ENCODE peak calls at places on chromosome 7, in nine cellular contexts. G is neural progenitor cell, Q is lower lobe of right lung, T is Calu3, W is GM12865, J is cardiac fibroblast, S is left ventricle myocardium inferior, B is uterus, Y is HepG2. I is an unnamed sample.

GRCh38 chr7:135768990-135769389 is 20.4 kb upstream of the FAM180A start:
- DNase-seq in G (no peak), Q (no peak), T (no peak), W (no peak), J (no peak), S (peak; percentile 77), B (peak; percentile 28), Y (no peak), I (no peak)

GRCh38 chr7:128863433-128863989 is 855 bp downstream of the ATP6V1F start:
- DNase-seq in G (peak; percentile 83), Q (no peak), T (peak; percentile 67), W (peak; percentile 80), J (peak; percentile 80), S (no peak), B (peak; percentile 17), Y (peak; percentile 65), I (peak; percentile 80)

GRCh38 chr7:128876978-128877755 is 14.5 kb downstream of the ATP6V1F start:
- DNase-seq in G (no peak), Q (peak; percentile 43), T (no peak), W (no peak), J (no peak), S (peak; percentile 13), B (no peak), Y (no peak), I (no peak)

GRCh38 chr7:4714767-4715384 is 32.8 kb downstream of the FOXK1 start:
- DNase-seq in G (no peak), Q (no peak), T (no peak), W (no peak), J (no peak), S (no peak), B (no peak), Y (no peak), I (no peak)

GRCh38 chr7:123538189-123538714 is 3.9 kb upstream of the IQUB start:
- DNase-seq in G (no peak), Q (no peak), T (no peak), W (no peak), J (peak; percentile 51), S (no peak), B (no peak), Y (no peak), I (peak; percentile 61)

GRCh38 chr7:112410087-112410486 is 40.2 kb upstream of the IFRD1 start:
- DNase-seq in G (no peak), Q (no peak), T (no peak), W (no peak), J (peak; percentile 42), S (no peak), B (no peak), Y (no peak), I (peak; percentile 49)

GRCh38 chr7:96093435-96093834 is 228.5 kb downstream of the SLC25A13 start:
- DNase-seq in G (no peak), Q (no peak), T (no peak), W (no peak), J (peak; percentile 35), S (no peak), B (no peak), Y (no peak), I (peak; percentile 69)

GRCh38 chr7:134946260-134946659 is 40.0 kb upstream of the AGBL3 start:
- DNase-seq in G (no peak), Q (no peak), T (no peak), W (peak; percentile 15), J (peak; percentile 38), S (no peak), B (no peak), Y (no peak), I (peak; percentile 33)

GRCh38 chr7:158698657-158699195 is 5.9 kb downstream of the NCAPG2 start:
- DNase-seq in G (no peak), Q (no peak), T (no peak), W (no peak), J (no peak), S (no peak), B (no peak), Y (no peak), I (no peak)

GRCh38 chr7:70674268-70675025 is 457.5 kb upstream of the GALNT17 start:
- DNase-seq in G (no peak), Q (no peak), T (no peak), W (no peak), J (no peak), S (no peak), B (no peak), Y (no peak), I (no peak)

GRCh38 chr7:72409638-72410015 is 2.5 kb downstream of the CALN1 start:
- DNase-seq in G (no peak), Q (no peak), T (no peak), W (no peak), J (no peak), S (no peak), B (no peak), Y (no peak), I (no peak)

GRCh38 chr7:87600130-87601124 is at the start of gene ABCB1:
- DNase-seq in G (peak; percentile 79), Q (peak; percentile 46), T (peak; percentile 21), W (peak; percentile 66), J (peak; percentile 15), S (peak; percentile 33), B (peak; percentile 35), Y (peak; percentile 63), I (peak; percentile 72)

GRCh38 chr7:1713502-1714484 is 43.7 kb downstream of the ELFN1 start:
- DNase-seq in G (peak; percentile 64), Q (peak; percentile 45), T (peak; percentile 47), W (no peak), J (no peak), S (peak; percentile 67), B (no peak), Y (peak; percentile 88), I (no peak)

GRCh38 chr7:142511801-142512200 is 237.5 kb upstream of the PRSS1 start:
- DNase-seq in G (no peak), Q (no peak), T (no peak), W (no peak), J (no peak), S (no peak), B (no peak), Y (no peak), I (no peak)

GRCh38 chr7:131540491-131541162 is 15.8 kb downstream of the PODXL start:
- DNase-seq in G (no peak), Q (no peak), T (no peak), W (no peak), J (peak; percentile 11), S (no peak), B (no peak), Y (peak; percentile 22), I (no peak)

GRCh38 chr7:122605929-122606328 is 93.0 kb downstream of the RNF133 start:
- DNase-seq in G (no peak), Q (no peak), T (no peak), W (no peak), J (no peak), S (no peak), B (no peak), Y (no peak), I (no peak)

GRCh38 chr7:33921216-33921938 is 16.0 kb downstream of the BMPER start:
- DNase-seq in G (no peak), Q (no peak), T (no peak), W (no peak), J (peak; percentile 32), S (peak; percentile 57), B (peak; percentile 74), Y (no peak), I (peak; percentile 79)

GRCh38 chr7:8923164-8923806 is 489.9 kb downstream of the NXPH1 start:
- DNase-seq in G (no peak), Q (no peak), T (no peak), W (no peak), J (no peak), S (no peak), B (no peak), Y (no peak), I (no peak)

GRCh38 chr7:139505563-139505962 is 17.9 kb upstream of the CLEC2L start:
- DNase-seq in G (peak; percentile 73), Q (no peak), T (peak; percentile 13), W (peak; percentile 35), J (peak; percentile 11), S (no peak), B (no peak), Y (peak; percentile 10), I (no peak)

GRCh38 chr7:46739378-46740234 is 818.5 kb upstream of the IGFBP3 start:
- DNase-seq in G (no peak), Q (no peak), T (no peak), W (no peak), J (no peak), S (no peak), B (no peak), Y (no peak), I (no peak)
- TF ChIP-seq CTCF in G (no peak), Q (no peak), T (no peak), W (no peak), J (no peak), S (no peak), B (no peak), Y (no peak), I (no peak)

DNA sequence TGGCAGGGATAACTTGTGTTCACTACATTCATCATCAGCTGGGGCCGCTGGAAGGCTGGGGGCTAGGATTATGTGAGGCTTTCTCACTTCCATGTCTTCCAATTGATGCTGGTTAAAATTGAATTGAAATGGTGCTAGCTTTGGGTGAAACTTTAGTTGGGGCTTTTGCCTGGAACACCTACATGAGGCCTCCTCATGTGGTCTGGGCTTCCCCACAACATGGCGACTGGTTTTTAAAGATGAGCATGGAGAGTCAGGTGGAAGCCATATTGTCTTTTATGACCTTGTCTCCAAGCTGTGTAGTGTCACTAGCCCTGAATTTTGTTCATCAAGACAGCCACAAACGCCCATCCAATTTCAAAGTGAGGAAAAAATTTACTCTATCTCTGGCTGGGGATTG is 1033.9 kb downstream of the TYW1 start:
- DNase-seq in G (no peak), Q (no peak), T (no peak), W (no peak), J (no peak), S (no peak), B (no peak), Y (no peak), I (no peak)
- TF ChIP-seq CTCF in G (no peak), Q (no peak), T (no peak), W (no peak), J (no peak), S (no peak), B (no peak), Y (no peak), I (no peak)

DNA sequence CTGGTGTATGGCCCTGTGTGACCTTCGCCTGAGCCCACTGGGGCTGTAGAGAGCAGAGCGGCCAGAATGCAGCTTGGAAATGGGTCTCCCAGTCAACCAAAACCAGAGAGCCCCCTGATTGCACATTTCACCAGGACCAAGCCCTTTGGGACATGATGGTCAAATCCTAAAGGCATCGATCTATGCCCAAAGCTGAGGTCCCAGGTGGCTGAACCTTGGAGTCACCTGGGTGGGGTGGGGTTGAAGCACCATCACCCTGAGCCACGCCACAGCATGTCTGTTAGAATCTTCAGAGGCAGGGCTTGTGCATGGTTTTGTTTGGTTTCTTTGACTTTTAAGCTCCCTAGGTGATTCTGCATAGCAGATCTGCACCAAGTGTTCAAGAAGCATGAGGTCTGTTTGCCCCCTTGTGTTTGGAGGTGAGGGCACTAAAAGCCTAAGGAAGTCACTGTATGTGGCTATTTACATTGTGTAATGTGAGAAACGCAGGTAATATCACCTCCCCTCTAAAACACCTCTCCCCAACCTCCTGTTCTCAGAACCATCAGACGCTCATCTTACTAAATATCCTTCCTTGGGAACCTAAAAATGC is 9.6 kb downstream of the PKD1L1 start:
- DNase-seq in G (no peak), Q (no peak), T (no peak), W (peak; percentile 50), J (no peak), S (no peak), B (no peak), Y (no peak), I (no peak)
- TF ChIP-seq CTCF in G (peak; percentile 33), Q (no peak), T (no peak), W (peak; percentile 14), J (no peak), S (no peak), B (no peak), Y (peak; percentile 28), I (peak; percentile 18)

GRCh38 chr7:24591152-24591551 is 17.9 kb downstream of the PALS2 start:
- DNase-seq in G (peak; percentile 10), Q (no peak), T (no peak), W (peak; percentile 28), J (no peak), S (no peak), B (no peak), Y (no peak), I (no peak)
- TF ChIP-seq CTCF in G (peak; percentile 40), Q (no peak), T (no peak), W (peak; percentile 12), J (no peak), S (no peak), B (no peak), Y (peak; percentile 23), I (no peak)

I was measured in foreskin fibroblast.